ENCODE peak calls at places on chromosomes 4 and X, in six cellular contexts. P, X, Q, V, C and M are unnamed samples. For H3K4me1 and H3K27me3, the result is how much of the 10 kb centered on the place peaks cover.

GRCh38 chrX:77493677-77494553 is 46.7 kb downstream of the FGF16 start:
- DNase-seq in P (no peak), X (peak), Q (no peak), V (no peak), C (no peak), M (no peak)

GRCh38 chr4:43163101-43163792 is 270.7 kb downstream of the GRXCR1 start:
- DNase-seq in P (no peak), X (no peak), Q (no peak), V (no peak), C (no peak), M (no peak)

GRCh38 chr4:6688879-6689505 is 4.7 kb upstream of the S100P start:
- DNase-seq in P (peak), X (peak), Q (no peak), V (no peak), C (no peak), M (no peak)

GRCh38 chrX:80556148-80556547 is 135.9 kb downstream of the TENT5D start:
- DNase-seq in P (no peak), X (no peak), Q (no peak), V (no peak), C (no peak), M (no peak)

GRCh38 chrX:151975228-151975593 is 735 bp upstream of the GABRE start:
- DNase-seq in P (no peak), X (no peak), Q (no peak), V (no peak), C (no peak), M (no peak)

GRCh38 chrX:152641996-152642395 is 4.3 kb downstream of the GABRQ start:
- DNase-seq in P (no peak), X (peak), Q (no peak), V (no peak), C (no peak), M (no peak)

GRCh38 chr4:71230613-71231012 is 108.2 kb upstream of the SLC4A4 start:
- DNase-seq in P (peak), X (no peak), Q (no peak), V (no peak), C (no peak), M (no peak)

GRCh38 chr4:7014815-7015214 is 28.4 kb upstream of the TADA2B start:
- DNase-seq in P (no peak), X (no peak), Q (no peak), V (no peak), C (no peak), M (no peak)

GRCh38 chr4:108953941-108954340 is 191.1 kb upstream of the ETNPPL start:
- DNase-seq in P (no peak), X (no peak), Q (no peak), V (no peak), C (no peak), M (no peak)

GRCh38 chr4:26753642-26754041 is 107.0 kb upstream of the STIM2 start:
- DNase-seq in P (no peak), X (peak), Q (no peak), V (no peak), C (no peak), M (no peak)

GRCh38 chr4:84279678-84280077 is 219.4 kb downstream of the NKX6-1 start:
- DNase-seq in P (no peak), X (no peak), Q (no peak), V (no peak), C (no peak), M (no peak)

GRCh38 chr4:82201805-82202636 is 171.8 kb downstream of the HNRNPD start:
- DNase-seq in P (peak), X (peak), Q (no peak), V (no peak), C (no peak), M (peak)

DNA sequence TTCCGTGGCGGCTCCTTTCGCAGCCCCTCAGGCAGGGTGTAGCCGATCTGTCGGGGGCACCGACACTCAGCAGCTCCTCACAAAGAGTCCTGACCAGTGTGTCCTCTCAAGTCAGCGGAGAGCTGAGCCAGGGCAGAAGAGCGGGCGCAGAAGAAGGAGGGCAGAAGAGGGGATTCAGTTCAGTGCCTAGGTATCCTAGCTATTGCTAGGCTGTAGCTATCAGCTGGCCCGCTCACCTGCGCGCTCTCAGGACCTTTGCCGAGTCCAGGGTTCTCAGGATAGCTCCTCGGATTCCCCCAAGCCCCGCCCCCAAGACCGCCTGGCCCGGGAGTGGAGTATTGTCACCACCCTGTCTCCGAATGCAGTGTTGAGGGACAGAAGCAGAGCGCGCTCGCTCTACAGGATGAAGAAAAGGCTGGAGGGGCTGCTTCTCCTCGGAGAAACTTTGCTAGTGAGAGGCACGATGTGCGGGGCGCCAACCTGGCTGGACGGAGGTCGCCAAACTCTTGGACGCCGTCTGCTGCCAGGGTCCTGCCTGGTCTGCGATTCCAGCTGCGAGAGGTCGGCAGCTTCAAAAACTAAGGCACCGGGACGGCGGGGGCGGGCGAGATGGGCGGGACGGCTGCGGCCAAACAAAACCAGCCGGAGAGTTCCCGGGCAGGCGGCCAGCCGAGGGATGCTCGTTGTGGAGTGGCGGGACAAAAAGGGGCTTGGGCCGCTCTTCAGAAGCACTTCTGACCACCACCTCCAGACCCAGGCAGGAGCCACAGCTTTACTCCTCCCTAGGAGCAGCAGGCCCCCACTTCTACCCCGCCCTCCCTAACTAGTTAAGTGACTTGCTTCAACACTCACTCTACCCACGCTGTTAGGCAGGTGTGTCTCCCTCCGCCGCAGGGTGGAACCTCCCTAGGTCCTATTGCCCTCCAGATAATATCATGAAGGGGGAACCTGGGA is at the start of gene XKRX:
- DNase-seq in P (peak), X (peak), Q (peak), V (peak), C (no peak), M (peak)
- H3K4me3 ChIP-seq in P (peak), X (peak), Q (peak), V (peak), C (peak), M (no peak)

DNA sequence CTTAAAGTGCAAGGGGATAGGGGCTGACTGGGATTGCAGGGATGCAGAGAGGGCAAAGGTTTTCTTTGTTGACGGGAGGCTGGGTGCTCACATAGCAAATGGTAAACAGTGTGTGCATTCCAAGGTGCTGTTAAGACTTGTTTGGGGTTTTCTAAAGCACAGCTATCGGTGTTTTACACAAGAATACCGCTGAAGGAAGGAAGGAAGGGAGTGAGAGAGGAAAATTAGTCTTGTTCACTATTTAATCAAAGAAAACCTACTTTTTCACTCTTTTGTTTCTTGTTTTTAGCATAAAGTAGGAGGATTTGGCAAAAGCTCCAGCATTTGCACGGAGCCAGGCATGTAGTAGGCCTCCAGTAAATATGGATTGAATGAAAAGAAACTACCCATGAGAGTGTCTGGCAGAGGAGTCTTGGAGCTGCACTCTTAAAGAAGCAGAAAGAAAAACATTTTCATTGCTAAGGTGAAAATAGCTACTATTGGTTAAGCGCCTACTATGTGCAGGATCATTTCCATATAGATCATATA is 99.7 kb downstream of the FIP1L1 start:
- DNase-seq in P (no peak), X (no peak), Q (no peak), V (no peak), C (no peak), M (no peak)
- H3K4me1 ChIP-seq in P (under half), X (under half), Q (under half), V (under half), C (under half), M (under half)

GRCh38 chr4:41752081-41752836 is 3.7 kb upstream of the PHOX2B start:
- DNase-seq in P (no peak), X (no peak), Q (no peak), V (no peak), C (no peak), M (no peak)

GRCh38 chr4:41753942-41754341 is 5.4 kb upstream of the PHOX2B start:
- DNase-seq in P (no peak), X (no peak), Q (no peak), V (no peak), C (no peak), M (no peak)

GRCh38 chr4:41757521-41758156 is 9.1 kb upstream of the PHOX2B start:
- DNase-seq in P (no peak), X (peak), Q (no peak), V (no peak), C (no peak), M (no peak)
- H3K27me3 ChIP-seq in P (under half), X (half or more), Q (under half), V (under half), C (under half), M (under half)

GRCh38 chr4:150598906-150599305 is 17.0 kb downstream of the MAB21L2 start:
- DNase-seq in P (no peak), X (no peak), Q (no peak), V (peak), C (no peak), M (no peak)
- H3K4me3 ChIP-seq in P (no peak), X (no peak), Q (no peak), V (no peak), C (no peak), M (no peak)

DNA sequence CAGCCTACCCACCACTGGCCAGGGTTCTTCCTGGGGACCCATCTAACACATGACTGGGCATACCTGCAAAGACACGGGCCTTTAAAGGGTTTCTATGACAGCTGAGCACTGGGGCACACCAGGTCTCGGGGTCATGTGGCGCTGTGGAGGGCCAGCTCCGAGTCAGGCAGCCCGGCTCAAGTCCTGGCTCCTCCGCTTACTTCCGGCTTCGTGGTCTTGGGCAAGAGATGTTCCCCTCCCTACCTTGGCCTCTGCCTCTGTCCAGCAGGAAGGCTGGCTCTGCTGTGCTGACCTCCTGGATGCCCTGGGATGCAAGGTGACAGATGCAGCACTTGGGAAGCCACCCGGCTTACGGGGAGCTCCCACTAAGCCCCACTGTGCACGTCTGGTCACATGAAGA is 37.6 kb downstream of the HTRA3 start:
- DNase-seq in P (no peak), X (no peak), Q (no peak), V (peak), C (no peak), M (no peak)
- H3K4me1 ChIP-seq in P (under half), X (under half), Q (under half), V (under half), C (under half), M (under half)

GRCh38 chr4:13533670-13534343 is 10.5 kb downstream of the NKX3-2 start:
- DNase-seq in P (no peak), X (no peak), Q (no peak), V (no peak), C (no peak), M (no peak)
- H3K27me3 ChIP-seq in P (half or more), X (half or more), Q (under half), V (half or more), C (under half), M (under half)